ENCODE peak calls at places on chromosomes 3 and 15, in four cellular contexts. M, U, J and S are unnamed samples.

GRCh38 chr3:139329364-139329850 is 14.4 kb upstream of the MRPS22 start:
- DNase-seq in M (peak), U (peak), J (peak), S (peak)

GRCh38 chr3:58063022-58063421 is 54.8 kb downstream of the FLNB start:
- DNase-seq in M (no peak), U (no peak), J (no peak), S (no peak)

GRCh38 chr3:176141837-176142236 is 1055.4 kb downstream of the TBL1XR1 start:
- DNase-seq in M (no peak), U (no peak), J (no peak), S (no peak)

GRCh38 chr3:190486201-190486865 is 27.6 kb upstream of the IL1RAP start:
- DNase-seq in M (no peak), U (no peak), J (peak), S (no peak)

GRCh38 chr3:186619787-186620212 is 6.9 kb downstream of the AHSG start:
- DNase-seq in M (no peak), U (no peak), J (no peak), S (no peak)

GRCh38 chr3:142159083-142159740 is 9.9 kb upstream of the TFDP2 start:
- DNase-seq in M (no peak), U (no peak), J (no peak), S (no peak)

GRCh38 chr3:194276768-194277546 is 74.2 kb downstream of the CPN2 start:
- DNase-seq in M (no peak), U (peak), J (no peak), S (peak)

GRCh38 chr3:115487972-115488371 is 135.3 kb upstream of the GAP43 start:
- DNase-seq in M (no peak), U (no peak), J (no peak), S (no peak)

GRCh38 chr15:26295331-26295730 is 432.2 kb upstream of the ATP10A start:
- DNase-seq in M (no peak), U (no peak), J (no peak), S (no peak)

GRCh38 chr15:78675206-78675605 is 34.2 kb upstream of the CHRNB4 start:
- DNase-seq in M (no peak), U (no peak), J (no peak), S (no peak)

GRCh38 chr15:78988361-78988911 is 43.6 kb upstream of the CTSH start:
- DNase-seq in M (peak), U (peak), J (peak), S (peak)

GRCh38 chr3:82080792-82081191 is 319.3 kb upstream of the GBE1 start:
- DNase-seq in M (peak), U (no peak), J (peak), S (no peak)

GRCh38 chr15:40901053-40901443 is 6.8 kb downstream of the VPS18 start:
- DNase-seq in M (no peak), U (no peak), J (no peak), S (no peak)

GRCh38 chr15:91779960-91780359 is 73.5 kb upstream of the SLCO3A1 start:
- DNase-seq in M (no peak), U (no peak), J (no peak), S (no peak)

GRCh38 chr3:156218353-156218744 is 98.0 kb downstream of the KCNAB1 start:
- DNase-seq in M (peak), U (no peak), J (peak), S (peak)

GRCh38 chr3:191566469-191566868 is 105.5 kb downstream of the PYDC2 start:
- DNase-seq in M (no peak), U (no peak), J (no peak), S (no peak)

GRCh38 chr3:187450791-187451190 is 82.6 kb downstream of the RTP4 start:
- DNase-seq in M (no peak), U (no peak), J (no peak), S (no peak)

GRCh38 chr15:31172606-31173005 is 71.1 kb upstream of the TRPM1 start:
- DNase-seq in M (no peak), U (peak), J (no peak), S (no peak)

GRCh38 chr15:50145451-50145872 is 26.4 kb upstream of the ATP8B4 start:
- DNase-seq in M (peak), U (no peak), J (peak), S (peak)

GRCh38 chr3:11467875-11468274 is 175.8 kb downstream of the VGLL4 start:
- DNase-seq in M (no peak), U (no peak), J (no peak), S (no peak)

GRCh38 chr3:140850210-140850955 is 91.3 kb upstream of the SLC25A36 start:
- DNase-seq in M (no peak), U (no peak), J (peak), S (no peak)

GRCh38 chr3:59388555-59389280 is 338.9 kb upstream of the CFAP20DC start:
- DNase-seq in M (no peak), U (no peak), J (peak), S (peak)

GRCh38 chr15:60651734-60652141 is 172.8 kb upstream of the ICE2 start:
- DNase-seq in M (no peak), U (no peak), J (no peak), S (no peak)

GRCh38 chr3:24802614-24803013 is 308.0 kb upstream of the THRB start:
- DNase-seq in M (no peak), U (no peak), J (no peak), S (no peak)

GRCh38 chr3:33980252-33980651 is 181.8 kb downstream of the PDCD6IP start:
- DNase-seq in M (peak), U (no peak), J (peak), S (peak)

GRCh38 chr3:190575441-190576190 is 61.7 kb downstream of the IL1RAP start:
- DNase-seq in M (no peak), U (no peak), J (no peak), S (no peak)

GRCh38 chr15:66877558-66878285 is 175.7 kb downstream of the SMAD6 start:
- DNase-seq in M (no peak), U (peak), J (no peak), S (no peak)

GRCh38 chr15:75656813-75657212 is 9.1 kb downstream of the SNX33 start:
- DNase-seq in M (no peak), U (no peak), J (no peak), S (no peak)

GRCh38 chr15:101010781-101011180 is 91.6 kb downstream of the LRRK1 start:
- DNase-seq in M (no peak), U (peak), J (no peak), S (no peak)

GRCh38 chr15:100114526-100114925 is 227.2 kb downstream of the ADAMTS17 start:
- DNase-seq in M (peak), U (peak), J (no peak), S (no peak)

GRCh38 chr15:45943255-45943654 is 308.4 kb downstream of the SQOR start:
- DNase-seq in M (no peak), U (no peak), J (peak), S (no peak)

GRCh38 chr15:59296181-59296617 is 76.5 kb downstream of the MYO1E start:
- DNase-seq in M (peak), U (no peak), J (peak), S (peak)

GRCh38 chr3:169146112-169146665 is 517.3 kb downstream of the MECOM start:
- DNase-seq in M (peak), U (peak), J (peak), S (peak)

GRCh38 chr15:69697913-69698312 is 245.3 kb downstream of the RPLP1 start:
- DNase-seq in M (no peak), U (no peak), J (no peak), S (no peak)

GRCh38 chr3:41682996-41683395 is 278.9 kb downstream of the ULK4 start:
- DNase-seq in M (peak), U (no peak), J (peak), S (peak)

GRCh38 chr3:39349080-39349479 is 19.6 kb downstream of the CCR8 start:
- DNase-seq in M (no peak), U (no peak), J (no peak), S (no peak)

GRCh38 chr3:60192297-60193114 is 1058.7 kb downstream of the FHIT start:
- DNase-seq in M (no peak), U (no peak), J (no peak), S (no peak)

GRCh38 chr15:78070049-78070698 is 7.3 kb downstream of the TBC1D2B start:
- DNase-seq in M (no peak), U (no peak), J (peak), S (no peak)

GRCh38 chr15:96369825-96370621 is 39.5 kb downstream of the NR2F2 start:
- DNase-seq in M (no peak), U (no peak), J (no peak), S (no peak)
- TF ChIP-seq CTCF in M (no peak), U (no peak), J (no peak), S (no peak)

GRCh38 chr3:48952510-48953118 is 34.0 kb downstream of the ARIH2 start:
- DNase-seq in M (peak), U (no peak), J (peak), S (peak)
- TF ChIP-seq CTCF in M (peak), U (peak), J (peak), S (peak)

DNA sequence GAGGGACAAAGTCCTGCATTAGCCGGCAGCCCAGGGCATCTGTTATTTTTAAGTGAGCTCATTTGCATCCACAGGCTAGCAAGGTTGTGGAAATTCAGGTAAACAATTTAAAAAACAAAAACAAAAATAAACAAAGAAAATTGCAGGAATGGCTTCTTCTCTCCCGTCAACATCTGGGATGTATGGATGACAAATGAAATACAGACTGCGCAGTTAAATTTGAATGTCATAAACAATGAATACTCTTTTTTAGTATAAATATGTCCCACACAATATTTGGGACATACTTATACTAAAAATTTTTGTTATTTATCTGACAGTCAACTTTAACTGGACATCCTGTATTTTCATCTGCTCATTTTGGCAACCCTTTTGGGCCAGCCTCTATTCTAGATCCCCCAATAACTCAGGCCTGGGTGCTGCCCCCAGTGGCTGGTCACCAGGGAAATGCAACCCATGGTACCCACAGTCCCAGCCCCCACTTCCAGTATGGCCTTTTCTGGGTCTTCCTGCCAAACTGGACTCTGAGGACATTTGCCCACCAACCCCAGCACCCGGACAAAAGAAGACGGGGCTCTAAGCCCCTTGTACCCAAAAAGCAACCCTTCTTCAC is 12.7 kb downstream of the GRM2 start:
- DNase-seq in M (no peak), U (no peak), J (no peak), S (no peak)
- TF ChIP-seq CTCF in M (peak), U (peak), J (peak), S (no peak)

DNA sequence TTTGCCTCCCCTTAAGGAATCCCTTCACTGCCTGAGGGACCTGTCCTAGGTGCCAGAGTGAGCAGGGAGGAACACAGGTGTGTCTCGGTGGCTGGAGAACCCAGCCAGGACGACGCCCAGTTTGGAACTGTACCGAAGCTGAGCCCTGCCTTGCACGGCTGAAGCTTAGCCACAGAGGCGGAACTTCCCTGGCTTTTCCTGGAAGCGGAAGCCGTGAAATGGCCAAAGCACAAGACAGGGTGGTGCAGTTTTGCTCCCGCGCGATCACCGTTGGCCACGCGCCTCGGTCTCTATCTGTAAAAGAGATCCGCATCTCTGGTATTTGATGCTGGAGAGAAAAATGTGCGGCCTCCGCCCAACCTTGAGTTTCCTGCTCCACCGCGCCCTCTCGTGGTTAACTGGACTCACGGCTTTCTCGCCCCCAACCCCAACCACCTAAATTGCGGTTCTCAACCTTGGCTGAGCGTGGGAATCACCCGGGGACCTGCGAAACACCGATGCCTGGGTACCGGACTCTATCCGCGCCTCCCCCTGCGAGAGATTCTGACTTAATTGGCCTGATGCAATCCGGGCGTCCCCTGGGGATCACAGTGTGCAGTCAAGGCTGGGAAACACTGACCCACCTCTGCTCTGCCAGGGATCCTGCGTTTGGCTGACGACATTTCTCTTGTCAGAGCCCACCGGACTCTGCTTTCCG is 70.7 kb upstream of the ABHD2 start:
- DNase-seq in M (peak), U (peak), J (peak), S (peak)
- TF ChIP-seq CTCF in M (peak), U (peak), J (peak), S (peak)

GRCh38 chr3:159782724-159783421 is 205.8 kb upstream of the IL12A start:
- DNase-seq in M (no peak), U (no peak), J (peak), S (no peak)

GRCh38 chr3:159783780-159784747 is 204.6 kb upstream of the IL12A start:
- DNase-seq in M (no peak), U (no peak), J (no peak), S (peak)

GRCh38 chr3:159785276-159785675 is 203.4 kb upstream of the IL12A start:
- DNase-seq in M (peak), U (no peak), J (peak), S (peak)

GRCh38 chr3:159779883-159780282 is 208.8 kb upstream of the IL12A start:
- DNase-seq in M (no peak), U (no peak), J (peak), S (peak)

GRCh38 chr3:159781867-159782266 is 206.8 kb upstream of the IL12A start:
- DNase-seq in M (no peak), U (no peak), J (peak), S (no peak)
- TF ChIP-seq CTCF in M (peak), U (no peak), J (peak), S (no peak)

GRCh38 chr3:56881035-56881575 is 79.4 kb upstream of the ARHGEF3 start:
- DNase-seq in M (no peak), U (no peak), J (peak), S (no peak)

GRCh38 chr3:56874269-56874668 is 72.5 kb upstream of the ARHGEF3 start:
- DNase-seq in M (no peak), U (no peak), J (no peak), S (no peak)

GRCh38 chr3:56883828-56884227 is 82.1 kb upstream of the ARHGEF3 start:
- DNase-seq in M (no peak), U (no peak), J (no peak), S (no peak)

GRCh38 chr3:56879453-56880224 is 77.9 kb upstream of the ARHGEF3 start:
- DNase-seq in M (peak), U (no peak), J (peak), S (peak)

GRCh38 chr3:56878046-56878445 is 76.3 kb upstream of the ARHGEF3 start:
- DNase-seq in M (peak), U (no peak), J (no peak), S (no peak)
- TF ChIP-seq CTCF in M (no peak), U (no peak), J (no peak), S (no peak)

GRCh38 chr3:123015596-123015995 is 12.0 kb downstream of the SEMA5B start:
- DNase-seq in M (no peak), U (no peak), J (peak), S (peak)
- TF ChIP-seq CTCF in M (no peak), U (no peak), J (peak), S (peak)

GRCh38 chr3:19065027-19065426 is 83.3 kb upstream of the KCNH8 start:
- DNase-seq in M (no peak), U (no peak), J (peak), S (peak)
- TF ChIP-seq CTCF in M (no peak), U (no peak), J (peak), S (peak)

GRCh38 chr3:65466300-65466988 is 572.3 kb downstream of the MAGI1 start:
- DNase-seq in M (no peak), U (no peak), J (no peak), S (no peak)
- TF ChIP-seq CTCF in M (no peak), U (no peak), J (no peak), S (no peak)

GRCh38 chr15:83973816-83974215 is 261.8 kb upstream of the GOLGA6L4 start:
- DNase-seq in M (peak), U (no peak), J (peak), S (peak)
- TF ChIP-seq CTCF in M (peak), U (no peak), J (peak), S (peak)